ENCODE peak calls at places on chromosomes 12 and 14, in eight cellular contexts. T is mucosa of descending colon, V is mesothelial cell of epicardium, G is GM13977, I is fibroblast of mammary gland, X is GM20000, K is stomach, N is fibroblast of pulmonary artery. W is an unnamed sample.

GRCh38 chr12:67774983-67775587 is 126.5 kb downstream of the DYRK2 start:
- DNase-seq in T (no peak), V (no peak), G (no peak), I (no peak), X (no peak), K (no peak), N (no peak), W (no peak)

GRCh38 chr14:96299441-96299840 is 43.4 kb downstream of the BDKRB1 start:
- DNase-seq in T (no peak), V (no peak), G (no peak), I (no peak), X (no peak), K (no peak), N (no peak), W (no peak)

GRCh38 chr12:122515275-122515674 is 11.5 kb downstream of the RSRC2 start:
- DNase-seq in T (no peak), V (no peak), G (no peak), I (no peak), X (no peak), K (no peak), N (no peak), W (no peak)

GRCh38 chr12:26633591-26634210 is 199.3 kb downstream of the ITPR2 start:
- DNase-seq in T (no peak), V (no peak), G (no peak), I (peak), X (no peak), K (no peak), N (peak), W (no peak)

GRCh38 chr12:108307006-108307405 is 32.1 kb downstream of the CMKLR1 start:
- DNase-seq in T (no peak), V (no peak), G (no peak), I (peak), X (no peak), K (no peak), N (peak), W (no peak)

GRCh38 chr12:129312048-129312447 is 458.8 kb downstream of the GLT1D1 start:
- DNase-seq in T (no peak), V (no peak), G (no peak), I (no peak), X (no peak), K (no peak), N (no peak), W (no peak)

GRCh38 chr14:93619176-93619793 is 169.0 kb downstream of the PRIMA1 start:
- DNase-seq in T (no peak), V (no peak), G (peak), I (peak), X (peak), K (peak), N (peak), W (peak)

GRCh38 chr14:98323850-98324249 is 948.1 kb downstream of the BCL11B start:
- DNase-seq in T (no peak), V (no peak), G (no peak), I (no peak), X (no peak), K (no peak), N (no peak), W (no peak)

GRCh38 chr12:51496907-51497306 is 72.3 kb downstream of the SLC4A8 start:
- DNase-seq in T (no peak), V (no peak), G (no peak), I (no peak), X (no peak), K (no peak), N (no peak), W (no peak)

GRCh38 chr12:69405466-69405865 is 45.9 kb downstream of the YEATS4 start:
- DNase-seq in T (no peak), V (no peak), G (no peak), I (peak), X (no peak), K (no peak), N (peak), W (peak)

GRCh38 chr12:113934946-113935345 is 31.2 kb downstream of the RBM19 start:
- DNase-seq in T (no peak), V (no peak), G (no peak), I (no peak), X (no peak), K (no peak), N (no peak), W (no peak)

GRCh38 chr14:23056956-23057756 is at the start of gene CDH24:
- DNase-seq in T (peak), V (peak), G (peak), I (peak), X (peak), K (peak), N (peak), W (peak)

GRCh38 chr12:122350444-122350843 is 72.0 kb downstream of the CLIP1 start:
- DNase-seq in T (no peak), V (no peak), G (no peak), I (peak), X (no peak), K (no peak), N (peak), W (peak)

GRCh38 chr14:53599221-53599945 is 357.2 kb downstream of the BMP4 start:
- DNase-seq in T (no peak), V (no peak), G (no peak), I (no peak), X (no peak), K (no peak), N (no peak), W (no peak)

GRCh38 chr12:4034926-4035325 is 161.7 kb upstream of the PARP11 start:
- DNase-seq in T (no peak), V (no peak), G (no peak), I (peak), X (no peak), K (no peak), N (no peak), W (no peak)

GRCh38 chr14:89378119-89378518 is 38.9 kb downstream of the FOXN3 start:
- DNase-seq in T (no peak), V (no peak), G (peak), I (peak), X (peak), K (no peak), N (peak), W (no peak)

GRCh38 chr12:119006749-119007148 is 25.4 kb downstream of the SRRM4 start:
- DNase-seq in T (no peak), V (no peak), G (no peak), I (no peak), X (no peak), K (no peak), N (no peak), W (no peak)

GRCh38 chr12:116346751-116347150 is 69.3 kb upstream of the MED13L start:
- DNase-seq in T (no peak), V (no peak), G (no peak), I (peak), X (no peak), K (no peak), N (peak), W (peak)

GRCh38 chr12:64669270-64669842 is 59.1 kb downstream of the RASSF3 start:
- DNase-seq in T (peak), V (no peak), G (peak), I (no peak), X (peak), K (peak), N (peak), W (no peak)

GRCh38 chr12:24494401-24494800 is 454.5 kb downstream of the BCAT1 start:
- DNase-seq in T (no peak), V (no peak), G (no peak), I (no peak), X (no peak), K (no peak), N (no peak), W (no peak)

GRCh38 chr14:100115726-100116125 is 43.7 kb downstream of the DEGS2 start:
- DNase-seq in T (no peak), V (no peak), G (no peak), I (no peak), X (no peak), K (no peak), N (no peak), W (no peak)

GRCh38 chr14:99605299-99605961 is 1.4 kb upstream of the CCDC85C start:
- DNase-seq in T (peak), V (no peak), G (peak), I (peak), X (peak), K (peak), N (peak), W (peak)

GRCh38 chr12:59372971-59373370 is 222.9 kb upstream of the SLC16A7 start:
- DNase-seq in T (no peak), V (no peak), G (no peak), I (peak), X (peak), K (no peak), N (no peak), W (no peak)

GRCh38 chr12:111102062-111102735 is 181.8 kb upstream of the MYL2 start:
- DNase-seq in T (no peak), V (no peak), G (no peak), I (no peak), X (no peak), K (no peak), N (no peak), W (no peak)

GRCh38 chr12:39123580-39123979 is 218.2 kb upstream of the CPNE8 start:
- DNase-seq in T (no peak), V (no peak), G (no peak), I (no peak), X (no peak), K (no peak), N (no peak), W (no peak)

GRCh38 chr14:23060536-23061260 is 3.4 kb upstream of the CDH24 start:
- DNase-seq in T (no peak), V (no peak), G (no peak), I (no peak), X (peak), K (no peak), N (no peak), W (no peak)

GRCh38 chr12:96230646-96231045 is 36.5 kb downstream of the ELK3 start:
- DNase-seq in T (no peak), V (no peak), G (no peak), I (no peak), X (no peak), K (no peak), N (no peak), W (no peak)

GRCh38 chr12:95231190-95231589 is 13.6 kb downstream of the VEZT start:
- DNase-seq in T (no peak), V (no peak), G (no peak), I (peak), X (no peak), K (no peak), N (peak), W (peak)

GRCh38 chr12:66014818-66015217 is 115.7 kb downstream of the LLPH start:
- DNase-seq in T (no peak), V (no peak), G (no peak), I (peak), X (no peak), K (no peak), N (peak), W (peak)

GRCh38 chr12:75103822-75104221 is 105.8 kb downstream of the KCNC2 start:
- DNase-seq in T (no peak), V (no peak), G (no peak), I (no peak), X (no peak), K (no peak), N (no peak), W (no peak)

GRCh38 chr12:30437616-30438015 is 258.1 kb downstream of the IPO8 start:
- DNase-seq in T (no peak), V (no peak), G (no peak), I (peak), X (no peak), K (no peak), N (peak), W (no peak)

GRCh38 chr12:69598174-69598753 is 12.4 kb downstream of the LRRC10 start:
- DNase-seq in T (no peak), V (no peak), G (no peak), I (no peak), X (no peak), K (no peak), N (no peak), W (no peak)

GRCh38 chr12:107296681-107297086 is 203.3 kb upstream of the CRY1 start:
- DNase-seq in T (no peak), V (no peak), G (no peak), I (peak), X (no peak), K (no peak), N (peak), W (no peak)

GRCh38 chr12:81083906-81084513 is 6.1 kb downstream of the ACSS3 start:
- DNase-seq in T (no peak), V (no peak), G (no peak), I (peak), X (no peak), K (no peak), N (no peak), W (no peak)

GRCh38 chr14:83217492-83217891 is 1683.8 kb upstream of the SEL1L start:
- DNase-seq in T (no peak), V (no peak), G (no peak), I (peak), X (no peak), K (no peak), N (peak), W (peak)
- TF ChIP-seq CTCF in T (no peak), V (no peak), G (no peak), I (no peak), X (no peak), K (no peak), N (no peak), W (no peak)

DNA sequence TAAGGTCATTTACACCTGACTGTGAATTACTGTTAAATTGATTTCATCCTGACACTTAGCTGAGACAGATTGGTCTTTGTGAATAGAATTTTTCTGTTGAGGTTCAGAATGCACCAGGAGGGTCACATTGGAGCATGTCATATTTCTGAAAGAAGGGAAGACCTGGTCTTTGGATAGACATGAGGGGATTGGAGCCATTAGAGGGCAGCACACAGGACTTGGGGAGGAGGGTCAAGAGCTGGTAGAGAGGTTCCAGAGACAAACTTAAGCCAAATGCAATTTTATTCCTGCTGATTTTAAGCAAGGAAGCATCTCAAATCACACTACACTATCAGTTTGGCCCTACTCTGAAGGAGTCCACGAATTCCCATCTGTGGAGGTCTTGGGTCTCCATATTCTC is 41.1 kb downstream of the GUCY2C start:
- DNase-seq in T (no peak), V (no peak), G (no peak), I (no peak), X (no peak), K (no peak), N (no peak), W (no peak)
- TF ChIP-seq CTCF in T (no peak), V (no peak), G (no peak), I (no peak), X (no peak), K (no peak), N (no peak), W (no peak)

GRCh38 chr12:105175397-105175990 is 60.5 kb downstream of the APPL2 start:
- DNase-seq in T (no peak), V (no peak), G (no peak), I (no peak), X (no peak), K (no peak), N (no peak), W (no peak)
- TF ChIP-seq CTCF in T (no peak), V (no peak), G (no peak), I (no peak), X (no peak), K (no peak), N (no peak), W (no peak)

DNA sequence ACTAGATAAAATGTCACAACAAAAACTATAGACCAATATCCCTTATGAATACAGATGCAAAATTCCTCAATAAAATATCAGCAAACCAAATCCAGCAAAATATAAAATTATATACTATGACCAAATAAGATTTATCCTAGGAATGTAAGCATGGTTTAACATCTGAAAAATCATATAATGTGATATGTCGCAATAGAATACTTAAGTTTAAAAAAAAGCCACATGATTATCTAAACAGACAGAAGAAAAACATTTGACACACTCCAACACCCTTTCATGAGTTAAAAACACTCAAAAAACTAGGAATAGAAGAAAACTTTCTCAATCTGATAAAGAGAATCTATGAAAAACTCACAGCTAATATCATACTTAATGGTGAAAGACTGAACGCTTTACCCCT is 20.3 kb downstream of the ANGEL1 start:
- DNase-seq in T (no peak), V (no peak), G (no peak), I (no peak), X (no peak), K (no peak), N (no peak), W (no peak)
- TF ChIP-seq CTCF in T (no peak), V (no peak), G (no peak), I (no peak), X (no peak), K (no peak), N (no peak), W (no peak)

GRCh38 chr12:57738661-57739237 is at the start of gene AGAP2:
- DNase-seq in T (no peak), V (no peak), G (no peak), I (no peak), X (no peak), K (no peak), N (no peak), W (no peak)
- TF ChIP-seq CTCF in T (no peak), V (no peak), G (no peak), I (no peak), X (no peak), K (no peak), N (no peak), W (no peak)

DNA sequence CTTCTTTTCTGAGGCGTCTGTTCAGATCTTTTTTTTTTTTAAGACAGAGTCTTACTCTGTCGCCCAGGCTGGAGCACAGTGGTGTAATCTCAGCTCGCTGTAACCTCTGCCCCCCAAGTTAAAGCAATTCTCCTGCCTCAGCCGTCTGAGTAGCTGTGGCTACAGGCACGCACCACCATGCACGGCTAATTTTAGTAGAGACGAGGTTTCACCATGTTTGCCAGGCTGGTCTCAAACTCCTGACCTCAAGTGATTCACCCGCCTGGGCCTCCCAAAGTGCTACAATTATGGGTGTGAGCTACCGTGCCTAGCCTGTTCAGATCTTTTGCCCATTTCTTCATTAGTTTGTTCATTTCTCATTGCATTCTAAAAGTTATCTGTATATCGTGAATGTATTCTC is 55.1 kb upstream of the DBX2 start:
- DNase-seq in T (no peak), V (no peak), G (no peak), I (no peak), X (no peak), K (no peak), N (no peak), W (no peak)
- TF ChIP-seq CTCF in T (no peak), V (no peak), G (no peak), I (no peak), X (no peak), K (no peak), N (no peak), W (no peak)